ENCODE peak calls at places on chromosomes 1 and 21, in seven cellular contexts. B is heart right ventricle, H is mesendoderm, O is lung, L is left lung, Z is body of pancreas, N is WERI-Rb-1. C is an unnamed sample.

GRCh38 chr1:83026745-83027144 is 972.2 kb downstream of the TTLL7 start:
- DNase-seq in B (no peak), H (no peak), O (no peak), L (no peak), Z (no peak), N (no peak), C (no peak)

GRCh38 chr1:226618380-226618779 is 69.8 kb downstream of the STUM start:
- DNase-seq in B (no peak), H (no peak), O (no peak), L (no peak), Z (no peak), N (no peak), C (peak)

GRCh38 chr1:153533689-153534201 is 2.0 kb downstream of the S100A6 start:
- DNase-seq in B (no peak), H (no peak), O (peak), L (peak), Z (no peak), N (peak), C (peak)

GRCh38 chr1:108639899-108640560 is 20.9 kb downstream of the HENMT1 start:
- DNase-seq in B (no peak), H (peak), O (no peak), L (no peak), Z (no peak), N (no peak), C (no peak)

GRCh38 chr21:44455524-44456206 is 355 bp downstream of the LRRC3 start:
- DNase-seq in B (peak), H (peak), O (peak), L (peak), Z (peak), N (peak), C (peak)

GRCh38 chr1:81582467-81582986 is 218.2 kb upstream of the ADGRL2 start:
- DNase-seq in B (no peak), H (no peak), O (no peak), L (no peak), Z (no peak), N (no peak), C (no peak)

GRCh38 chr1:178196631-178197030 is 102.7 kb downstream of the RASAL2 start:
- DNase-seq in B (no peak), H (no peak), O (no peak), L (no peak), Z (no peak), N (no peak), C (no peak)

GRCh38 chr1:113086551-113086950 is 13.6 kb downstream of the LRIG2 start:
- DNase-seq in B (no peak), H (no peak), O (no peak), L (no peak), Z (no peak), N (no peak), C (no peak)

GRCh38 chr21:29481641-29482040 is 182.9 kb downstream of the BACH1 start:
- DNase-seq in B (no peak), H (no peak), O (no peak), L (no peak), Z (no peak), N (no peak), C (no peak)

GRCh38 chr1:160813215-160813614 is 17.2 kb downstream of the LY9 start:
- DNase-seq in B (no peak), H (peak), O (no peak), L (no peak), Z (no peak), N (no peak), C (no peak)

GRCh38 chr1:182600036-182600713 is 4.0 kb downstream of the RGS16 start:
- DNase-seq in B (no peak), H (no peak), O (no peak), L (no peak), Z (no peak), N (no peak), C (no peak)

GRCh38 chr21:44874497-44875331 is 1.2 kb upstream of the PTTG1IP start:
- DNase-seq in B (peak), H (peak), O (peak), L (peak), Z (peak), N (no peak), C (peak)

GRCh38 chr1:21273743-21274142 is 16.5 kb downstream of the ECE1 start:
- DNase-seq in B (peak), H (no peak), O (no peak), L (no peak), Z (no peak), N (no peak), C (no peak)

GRCh38 chr1:203320546-203321272 is 15.4 kb downstream of the BTG2 start:
- DNase-seq in B (no peak), H (peak), O (peak), L (peak), Z (peak), N (no peak), C (no peak)

GRCh38 chr21:44444286-44444931 is 10.9 kb upstream of the LRRC3 start:
- DNase-seq in B (peak), H (peak), O (no peak), L (no peak), Z (no peak), N (no peak), C (no peak)

GRCh38 chr1:117054068-117054467 is 6.1 kb upstream of the TTF2 start:
- DNase-seq in B (no peak), H (no peak), O (no peak), L (no peak), Z (no peak), N (no peak), C (no peak)

GRCh38 chr1:24643362-24644346 is 552 bp downstream of the SRRM1 start:
- DNase-seq in B (no peak), H (peak), O (peak), L (peak), Z (no peak), N (peak), C (peak)

GRCh38 chr1:27598902-27599528 is 4.9 kb downstream of the AHDC1 start:
- DNase-seq in B (peak), H (peak), O (peak), L (peak), Z (peak), N (peak), C (peak)

GRCh38 chr1:208269338-208269666 is 25.1 kb upstream of the PLXNA2 start:
- DNase-seq in B (no peak), H (no peak), O (no peak), L (no peak), Z (no peak), N (no peak), C (no peak)

GRCh38 chr1:210394281-210394798 is 65.6 kb downstream of the HHAT start:
- DNase-seq in B (no peak), H (no peak), O (no peak), L (no peak), Z (no peak), N (no peak), C (peak)

DNA sequence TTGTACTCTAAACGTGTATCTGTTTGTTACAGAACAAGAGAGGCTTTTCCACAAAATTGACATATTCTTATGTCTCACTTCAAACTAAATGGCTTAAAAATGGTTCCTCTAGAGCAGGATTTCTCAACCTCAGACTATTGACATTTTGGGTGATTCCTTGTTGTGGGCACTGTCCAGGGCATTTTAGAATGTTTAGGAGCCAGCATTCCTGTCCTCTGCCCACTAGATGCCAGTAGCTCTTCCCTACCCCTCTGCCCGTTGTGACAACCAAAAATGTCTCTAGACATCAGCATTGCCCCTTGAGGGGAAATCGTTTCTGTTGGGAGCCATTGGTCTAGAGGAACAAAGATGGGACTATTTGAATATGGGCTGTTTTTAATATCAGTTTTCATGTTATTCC is 17.3 kb downstream of the SMAP2 start:
- DNase-seq in B (no peak), H (no peak), O (no peak), L (no peak), Z (no peak), N (no peak), C (no peak)
- H3K27ac ChIP-seq in B (no peak), H (no peak), O (peak), L (peak), Z (peak), N (no peak), C (no peak)

GRCh38 chr1:63984891-63985290 is 211.1 kb downstream of the ROR1 start:
- DNase-seq in B (no peak), H (peak), O (no peak), L (no peak), Z (no peak), N (no peak), C (no peak)
- H3K4me3 ChIP-seq in B (no peak), H (no peak), O (no peak), L (no peak), Z (no peak), N (no peak), C (peak)

DNA sequence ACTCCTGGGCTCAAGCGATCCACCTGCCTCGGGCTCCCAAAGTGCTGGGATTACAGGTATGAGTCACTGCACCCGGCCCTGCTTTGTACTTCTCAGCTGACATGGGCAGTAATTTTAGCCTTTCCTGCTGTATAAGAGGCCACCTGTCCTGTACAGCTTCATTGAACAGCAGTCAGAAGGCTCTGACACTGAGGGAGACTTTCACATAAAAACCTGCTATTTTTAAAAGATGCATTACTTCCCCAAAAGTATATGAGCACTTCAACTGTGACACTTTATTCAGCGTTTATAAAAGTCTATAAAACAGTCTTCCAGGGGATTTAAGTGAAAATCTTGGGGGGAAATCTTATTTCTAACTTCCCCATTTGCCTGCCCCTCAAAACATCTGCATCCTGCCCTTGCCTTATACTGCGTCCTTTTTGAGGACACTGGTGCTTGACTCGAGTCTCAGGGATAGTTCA is 17.6 kb downstream of the RNU5D-1 start:
- DNase-seq in B (no peak), H (no peak), O (no peak), L (no peak), Z (no peak), N (peak), C (no peak)
- H3K27ac ChIP-seq in B (no peak), H (no peak), O (no peak), L (no peak), Z (no peak), N (no peak), C (no peak)

GRCh38 chr1:204896023-204896422 is 25.4 kb downstream of the NFASC start:
- DNase-seq in B (no peak), H (no peak), O (no peak), L (no peak), Z (no peak), N (no peak), C (no peak)

GRCh38 chr1:204894031-204894430 is 23.4 kb downstream of the NFASC start:
- DNase-seq in B (no peak), H (no peak), O (no peak), L (no peak), Z (no peak), N (no peak), C (no peak)

GRCh38 chr1:204900721-204901120 is 30.1 kb downstream of the NFASC start:
- DNase-seq in B (no peak), H (no peak), O (no peak), L (no peak), Z (no peak), N (no peak), C (no peak)

GRCh38 chr1:204894606-204895005 is 23.9 kb downstream of the NFASC start:
- DNase-seq in B (no peak), H (no peak), O (no peak), L (no peak), Z (no peak), N (no peak), C (no peak)

GRCh38 chr1:204896787-204897469 is 26.3 kb downstream of the NFASC start:
- DNase-seq in B (no peak), H (peak), O (no peak), L (no peak), Z (no peak), N (no peak), C (no peak)
- H3K4me3 ChIP-seq in B (no peak), H (no peak), O (no peak), L (no peak), Z (no peak), N (no peak), C (no peak)

GRCh38 chr1:35178295-35178695 is 14.7 kb downstream of the SFPQ start:
- DNase-seq in B (no peak), H (no peak), O (no peak), L (no peak), Z (no peak), N (no peak), C (no peak)
- H3K27ac ChIP-seq in B (no peak), H (no peak), O (no peak), L (no peak), Z (no peak), N (no peak), C (no peak)